ENCODE peak calls at places on chromosomes 4 and X, in five cellular contexts. One of them, this sample, is unnamed.

GRCh38 chrX:115972717-115973116 is 197.8 kb upstream of the AGTR2 start:
- DNase-seq in kidney: no peak
- DNase-seq in endodermal cell: no peak
- DNase-seq in IMR-90: no peak
- DNase-seq in fibroblast of lung: no peak
- DNase-seq in this sample: no peak

GRCh38 chrX:31934842-31935241 is 863.0 kb upstream of the FTHL17 start:
- DNase-seq in kidney: no peak
- DNase-seq in IMR-90: no peak
- DNase-seq in fibroblast of lung: no peak
- DNase-seq in endodermal cell: no peak
- DNase-seq in this sample: no peak

GRCh38 chr4:72094054-72094780 is 62.4 kb downstream of the NPFFR2 start:
- DNase-seq in kidney: no peak
- DNase-seq in IMR-90: no peak
- DNase-seq in endodermal cell: no peak
- DNase-seq in fibroblast of lung: no peak
- DNase-seq in this sample: no peak

GRCh38 chr4:131499139-131499873 is 1649.8 kb upstream of the PCDH10 start:
- DNase-seq in endodermal cell: no peak
- DNase-seq in fibroblast of lung: peak; percentile 90
- DNase-seq in IMR-90: peak; percentile 35
- DNase-seq in kidney: no peak
- DNase-seq in this sample: no peak

GRCh38 chr4:147044241-147044640 is 98.6 kb upstream of the TTC29 start:
- DNase-seq in IMR-90: no peak
- DNase-seq in endodermal cell: no peak
- DNase-seq in fibroblast of lung: no peak
- DNase-seq in kidney: no peak
- DNase-seq in this sample: no peak

GRCh38 chr4:108854781-108855180 is 91.9 kb upstream of the ETNPPL start:
- DNase-seq in kidney: no peak
- DNase-seq in endodermal cell: no peak
- DNase-seq in IMR-90: no peak
- DNase-seq in fibroblast of lung: no peak
- DNase-seq in this sample: no peak

GRCh38 chrX:39757971-39758370 is 339.8 kb downstream of the BCOR start:
- DNase-seq in fibroblast of lung: no peak
- DNase-seq in kidney: no peak
- DNase-seq in endodermal cell: no peak
- DNase-seq in IMR-90: peak; percentile 68
- DNase-seq in this sample: peak; percentile 7

GRCh38 chr4:168163106-168163505 is 70.8 kb downstream of the ANXA10 start:
- DNase-seq in endodermal cell: no peak
- DNase-seq in kidney: no peak
- DNase-seq in fibroblast of lung: no peak
- DNase-seq in IMR-90: no peak
- DNase-seq in this sample: no peak

DNA sequence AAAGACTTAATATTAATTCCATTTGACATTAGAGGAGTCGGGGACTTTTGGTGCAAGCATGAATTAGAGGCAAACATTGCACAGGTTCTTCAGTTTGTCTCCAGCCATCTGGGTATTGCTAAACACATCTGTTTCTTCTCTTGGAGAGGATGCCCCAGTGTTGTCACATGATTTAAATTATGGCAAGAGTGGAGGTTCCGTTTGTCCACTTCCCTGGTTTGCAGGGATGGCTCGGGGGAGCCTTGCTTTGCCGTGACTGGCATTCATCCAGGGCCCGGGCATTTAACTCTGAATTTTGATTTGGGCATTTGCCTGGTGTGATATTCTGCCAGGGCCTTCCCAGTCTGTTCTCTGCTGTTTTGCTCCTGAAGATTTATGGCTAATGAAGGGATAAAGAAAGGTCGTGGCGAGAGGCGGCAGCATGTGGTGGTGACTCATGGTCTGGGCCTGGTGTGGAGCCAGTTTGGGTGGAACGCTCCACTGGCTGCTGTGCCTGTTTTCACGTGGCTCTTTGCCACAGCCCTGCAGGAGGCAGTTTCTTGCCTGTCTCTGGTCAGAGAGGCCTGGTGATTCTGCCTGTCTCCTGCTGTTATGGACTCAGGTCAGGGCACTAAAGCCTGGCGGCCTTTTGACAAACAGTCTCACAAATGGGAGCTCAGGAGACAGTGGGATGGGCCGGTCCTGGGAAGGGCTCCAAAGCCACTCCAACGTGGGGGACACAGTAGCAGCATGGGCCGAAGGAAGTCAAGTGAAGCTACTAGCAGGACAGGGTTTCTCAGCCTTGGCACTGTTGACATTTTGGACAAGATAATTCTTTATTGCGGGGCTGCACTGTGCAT is 99.4 kb upstream of the PGRMC2 start:
- DNase-seq in fibroblast of lung: peak; percentile 99
- DNase-seq in IMR-90: peak; percentile 97
- DNase-seq in endodermal cell: peak; percentile 68
- DNase-seq in kidney: peak; percentile 97
- DNase-seq in this sample: no peak
- TF ChIP-seq CTCF in fibroblast of lung: no peak
- TF ChIP-seq CTCF in IMR-90: peak; percentile 18
- TF ChIP-seq CTCF in endodermal cell: no peak
- TF ChIP-seq CTCF in kidney: no peak
- TF ChIP-seq CTCF in this sample: no peak

GRCh38 chr4:118683513-118683912 is 1.7 kb upstream of the METTL14 start:
- DNase-seq in fibroblast of lung: no peak
- DNase-seq in IMR-90: no peak
- DNase-seq in kidney: no peak
- DNase-seq in endodermal cell: peak; percentile 61
- DNase-seq in this sample: no peak
- H3K9ac ChIP-seq in fibroblast of lung: no peak overlapping the region
- H3K9ac ChIP-seq in IMR-90: no peak overlapping the region
- H3K9ac ChIP-seq in kidney: no peak overlapping the region
- H3K9ac ChIP-seq in endodermal cell: no peak overlapping the region
- H3K9ac ChIP-seq in this sample: no peak overlapping the region

DNA sequence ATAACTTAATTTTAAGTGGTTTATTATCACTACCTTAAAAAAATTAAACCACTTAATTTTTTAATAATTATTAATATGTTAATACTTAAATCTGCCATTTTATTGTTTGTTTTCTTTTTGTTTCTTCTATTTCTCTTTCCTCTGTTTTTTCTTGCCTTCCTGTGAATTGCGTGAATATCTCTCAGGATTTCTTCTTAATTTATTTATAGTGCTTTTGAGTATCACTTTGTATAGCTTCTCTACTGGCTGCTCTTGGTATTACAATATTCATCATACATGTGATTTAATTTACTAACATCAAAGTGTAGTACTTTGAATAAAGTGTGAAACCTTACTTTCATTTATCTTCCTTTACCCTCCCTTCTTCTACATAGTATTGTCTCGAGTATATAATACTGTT is 349.5 kb upstream of the CPXCR1 start:
- DNase-seq in IMR-90: no peak
- DNase-seq in fibroblast of lung: no peak
- DNase-seq in kidney: no peak
- DNase-seq in endodermal cell: no peak
- DNase-seq in this sample: no peak
- TF ChIP-seq CTCF in IMR-90: peak; percentile 1
- TF ChIP-seq CTCF in fibroblast of lung: no peak
- TF ChIP-seq CTCF in kidney: no peak
- TF ChIP-seq CTCF in endodermal cell: peak; percentile 70
- TF ChIP-seq CTCF in this sample: no peak

GRCh38 chr4:140752669-140753068 is 3.5 kb downstream of the TBC1D9 start:
- DNase-seq in IMR-90: no peak
- DNase-seq in endodermal cell: no peak
- DNase-seq in fibroblast of lung: no peak
- DNase-seq in kidney: no peak
- DNase-seq in this sample: no peak

GRCh38 chr4:140756292-140757219 is at the start of gene TBC1D9:
- DNase-seq in kidney: peak; percentile 92
- DNase-seq in IMR-90: peak; percentile 55
- DNase-seq in endodermal cell: peak; percentile 97
- DNase-seq in fibroblast of lung: peak; percentile 70
- DNase-seq in this sample: peak; percentile 86

GRCh38 chr4:140757220-140757607 is 1.0 kb upstream of the TBC1D9 start:
- DNase-seq in IMR-90: no peak
- DNase-seq in kidney: no peak
- DNase-seq in fibroblast of lung: no peak
- DNase-seq in endodermal cell: no peak
- DNase-seq in this sample: no peak

GRCh38 chr4:140755811-140756291 is 334 bp downstream of the TBC1D9 start:
- DNase-seq in kidney: peak; percentile 88
- DNase-seq in fibroblast of lung: peak; percentile 40
- DNase-seq in IMR-90: peak; percentile 46
- DNase-seq in endodermal cell: peak; percentile 84
- DNase-seq in this sample: no peak

DNA sequence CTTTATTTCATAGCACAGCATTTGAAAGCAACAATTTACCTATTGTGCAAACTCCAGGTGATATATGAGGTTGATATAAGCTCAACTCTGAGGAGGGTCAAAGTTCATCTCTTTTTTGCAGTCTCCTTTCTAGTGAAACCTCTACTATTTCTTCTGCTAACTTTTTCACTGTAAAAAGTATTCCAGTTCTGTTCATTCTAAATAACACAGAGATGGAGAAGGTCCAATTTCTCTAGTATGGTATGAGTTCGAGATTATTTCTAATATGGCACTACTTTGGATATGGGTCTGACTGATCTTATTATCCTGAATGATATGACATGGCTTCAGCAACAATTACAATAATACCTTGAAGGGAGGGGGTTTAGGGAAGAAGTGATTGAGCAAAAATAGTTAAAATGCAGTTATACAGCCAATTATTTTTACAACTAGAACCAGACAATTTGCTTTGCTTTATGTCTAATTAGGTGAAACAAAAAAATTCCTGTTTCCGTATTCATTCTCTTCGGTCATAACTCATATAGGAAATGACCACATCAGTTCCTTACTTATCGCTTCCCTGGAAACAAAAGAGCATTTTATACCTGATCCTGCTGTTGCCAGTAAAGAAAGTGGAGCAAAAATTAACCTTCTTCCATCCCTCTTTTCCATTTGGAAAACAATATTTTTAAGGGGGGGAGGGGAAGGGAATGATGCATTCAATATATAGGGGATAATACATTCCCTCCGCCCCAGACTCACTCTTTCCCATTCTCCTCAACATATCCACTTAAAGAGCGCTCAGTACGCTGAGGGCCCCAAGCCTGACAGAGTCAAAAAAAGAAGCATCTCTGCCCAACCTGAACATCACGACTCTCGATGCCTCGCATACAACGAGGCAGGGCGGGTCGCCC is 1.0 kb downstream of the TBC1D9 start:
- DNase-seq in IMR-90: no peak
- DNase-seq in fibroblast of lung: no peak
- DNase-seq in endodermal cell: no peak
- DNase-seq in kidney: no peak
- DNase-seq in this sample: no peak
- H3K9ac ChIP-seq in IMR-90: peak overlapping the region; percentile 83
- H3K9ac ChIP-seq in fibroblast of lung: peak overlapping the region; percentile 79
- H3K9ac ChIP-seq in endodermal cell: peak overlapping the region; percentile 98
- H3K9ac ChIP-seq in kidney: peak overlapping the region; percentile 35
- H3K9ac ChIP-seq in this sample: peak overlapping the region; percentile 85

DNA sequence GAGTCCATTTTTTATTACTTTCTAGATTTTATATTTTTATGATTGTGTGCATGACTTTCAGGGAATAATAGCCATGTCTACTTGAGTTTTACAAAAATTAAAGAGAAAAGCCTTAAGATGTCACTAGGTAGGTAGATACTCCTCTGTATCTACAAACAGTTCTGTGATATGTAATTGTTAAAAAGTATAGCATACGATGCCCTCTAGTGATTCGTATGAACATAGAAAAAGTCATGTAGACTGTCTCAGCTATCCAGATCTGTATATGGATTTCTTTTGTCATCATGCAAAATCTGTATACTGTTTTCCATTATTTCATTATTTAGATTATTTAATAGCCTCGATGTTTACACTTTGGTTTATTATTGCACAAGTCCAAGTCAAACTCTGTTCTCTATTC is 856.6 kb downstream of the CENPC start:
- DNase-seq in endodermal cell: no peak
- DNase-seq in kidney: no peak
- DNase-seq in fibroblast of lung: peak; percentile 11
- DNase-seq in IMR-90: peak; percentile 9
- DNase-seq in this sample: no peak
- TF ChIP-seq CTCF in endodermal cell: peak; percentile 52
- TF ChIP-seq CTCF in kidney: peak; percentile 13
- TF ChIP-seq CTCF in fibroblast of lung: no peak
- TF ChIP-seq CTCF in IMR-90: peak; percentile 30
- TF ChIP-seq CTCF in this sample: no peak

DNA sequence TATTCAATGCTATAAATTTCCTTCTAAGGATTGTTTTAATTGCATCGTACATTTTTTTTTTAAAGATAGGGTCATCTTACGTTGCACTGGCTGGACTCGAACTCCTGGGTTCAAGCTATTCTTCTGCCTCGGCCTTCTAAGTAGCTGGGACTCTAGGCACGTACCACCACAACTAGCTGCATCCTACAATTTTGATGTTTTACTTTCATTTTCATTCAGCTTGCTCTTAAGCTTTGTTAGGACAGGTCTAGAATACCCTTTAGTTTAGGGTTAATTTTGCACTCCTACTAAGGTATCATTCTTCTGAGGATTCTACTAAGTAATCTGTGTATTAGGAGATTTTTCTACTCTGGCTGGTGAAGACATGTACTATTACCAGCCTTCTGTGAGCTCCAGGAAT is 50.2 kb upstream of the C1GALT1C1 start:
- DNase-seq in endodermal cell: no peak
- DNase-seq in fibroblast of lung: no peak
- DNase-seq in kidney: no peak
- DNase-seq in IMR-90: no peak
- DNase-seq in this sample: no peak
- H3K9ac ChIP-seq in endodermal cell: no peak overlapping the region
- H3K9ac ChIP-seq in fibroblast of lung: no peak overlapping the region
- H3K9ac ChIP-seq in kidney: no peak overlapping the region
- H3K9ac ChIP-seq in IMR-90: no peak overlapping the region
- H3K9ac ChIP-seq in this sample: no peak overlapping the region

GRCh38 chr4:150668824-150669223 is 86.9 kb downstream of the MAB21L2 start:
- DNase-seq in kidney: no peak
- DNase-seq in fibroblast of lung: no peak
- DNase-seq in endodermal cell: no peak
- DNase-seq in IMR-90: no peak
- DNase-seq in this sample: no peak
- TF ChIP-seq CTCF in kidney: no peak
- TF ChIP-seq CTCF in fibroblast of lung: no peak
- TF ChIP-seq CTCF in endodermal cell: peak; percentile 72
- TF ChIP-seq CTCF in IMR-90: no peak
- TF ChIP-seq CTCF in this sample: no peak